ENCODE peak calls at places on chromosomes 6 and 20, in eight cellular contexts. U is OCI-LY7, V is left ventricle myocardium inferior, W is cardiac muscle cell, L is BE2C, X is ascending aorta, Q is psoas muscle, I is pancreas. P is an unnamed sample. For H3K36me3, the result is how much of the 10 kb centered on the place peaks cover.

GRCh38 chr20:38855356-38855755 is 49.9 kb downstream of the PPP1R16B start:
- DNase-seq in L (no peak), X (no peak), V (no peak), W (peak), I (no peak), Q (no peak), U (no peak), P (no peak)

GRCh38 chr6:73349311-73349710 is 4.8 kb downstream of the DPPA5 start:
- DNase-seq in X (no peak), L (no peak), W (no peak), I (no peak), V (no peak), Q (no peak), U (no peak), P (no peak)

GRCh38 chr6:134529921-134530320 is 212.0 kb upstream of the SGK1 start:
- DNase-seq in I (no peak), L (no peak), Q (no peak), W (peak), V (no peak), X (no peak), U (no peak), P (no peak)

GRCh38 chr20:63594043-63594561 is 20.1 kb upstream of the HELZ2 start:
- DNase-seq in U (no peak), W (peak), X (no peak), V (no peak), L (no peak), Q (no peak), I (no peak), P (no peak)

GRCh38 chr6:82364087-82365010 is 732 bp downstream of the TPBG start:
- DNase-seq in Q (peak), L (peak), I (peak), W (peak), V (peak), U (no peak), X (peak), P (peak)

GRCh38 chr6:110682460-110682853 is 132.8 kb downstream of the CDK19 start:
- DNase-seq in L (peak), W (peak), I (peak), U (peak), X (peak), V (no peak), Q (no peak), P (no peak)

GRCh38 chr6:91442342-91442741 is 855.5 kb upstream of the MAP3K7 start:
- DNase-seq in I (no peak), X (no peak), L (no peak), V (no peak), U (no peak), W (no peak), Q (no peak), P (no peak)

GRCh38 chr6:27867051-27867940 is 44.9 kb downstream of the OR2B2 start:
- DNase-seq in Q (peak), U (peak), W (peak), I (no peak), V (peak), X (peak), L (peak), P (peak)

GRCh38 chr20:4748847-4749246 is 27.1 kb downstream of the PRND start:
- DNase-seq in I (no peak), X (no peak), U (no peak), V (no peak), W (no peak), Q (no peak), L (no peak), P (no peak)

GRCh38 chr6:75094614-75095321 is 111.1 kb downstream of the COL12A1 start:
- DNase-seq in W (peak), X (no peak), I (no peak), U (no peak), Q (no peak), L (no peak), V (no peak), P (no peak)

GRCh38 chr6:10510592-10511367 is 10.4 kb upstream of the GCNT2 start:
- DNase-seq in V (peak), L (peak), W (peak), Q (peak), U (peak), X (peak), I (peak), P (peak)

GRCh38 chr6:1792989-1793388 is 183.3 kb downstream of the FOXC1 start:
- DNase-seq in V (no peak), L (peak), Q (no peak), I (peak), W (no peak), X (no peak), U (peak), P (peak)

GRCh38 chr6:16519265-16520242 is 241.7 kb downstream of the ATXN1 start:
- DNase-seq in W (peak), V (no peak), Q (no peak), I (peak), X (no peak), L (no peak), U (no peak), P (no peak)

GRCh38 chr20:50140339-50140859 is 13.1 kb downstream of the PEDS1 start:
- DNase-seq in U (no peak), W (no peak), X (no peak), L (no peak), V (no peak), I (no peak), Q (no peak), P (no peak)

GRCh38 chr20:50142812-50143211 is 10.7 kb downstream of the PEDS1 start:
- DNase-seq in Q (no peak), I (no peak), L (no peak), V (no peak), W (no peak), X (no peak), U (no peak), P (no peak)

GRCh38 chr20:50141811-50142561 is 11.5 kb downstream of the PEDS1 start:
- DNase-seq in L (no peak), X (no peak), V (no peak), Q (no peak), W (no peak), U (no peak), I (no peak), P (no peak)

GRCh38 chr20:50138479-50139393 is 14.8 kb downstream of the PEDS1 start:
- DNase-seq in L (no peak), I (no peak), X (no peak), Q (peak), V (no peak), U (no peak), W (no peak), P (no peak)

DNA sequence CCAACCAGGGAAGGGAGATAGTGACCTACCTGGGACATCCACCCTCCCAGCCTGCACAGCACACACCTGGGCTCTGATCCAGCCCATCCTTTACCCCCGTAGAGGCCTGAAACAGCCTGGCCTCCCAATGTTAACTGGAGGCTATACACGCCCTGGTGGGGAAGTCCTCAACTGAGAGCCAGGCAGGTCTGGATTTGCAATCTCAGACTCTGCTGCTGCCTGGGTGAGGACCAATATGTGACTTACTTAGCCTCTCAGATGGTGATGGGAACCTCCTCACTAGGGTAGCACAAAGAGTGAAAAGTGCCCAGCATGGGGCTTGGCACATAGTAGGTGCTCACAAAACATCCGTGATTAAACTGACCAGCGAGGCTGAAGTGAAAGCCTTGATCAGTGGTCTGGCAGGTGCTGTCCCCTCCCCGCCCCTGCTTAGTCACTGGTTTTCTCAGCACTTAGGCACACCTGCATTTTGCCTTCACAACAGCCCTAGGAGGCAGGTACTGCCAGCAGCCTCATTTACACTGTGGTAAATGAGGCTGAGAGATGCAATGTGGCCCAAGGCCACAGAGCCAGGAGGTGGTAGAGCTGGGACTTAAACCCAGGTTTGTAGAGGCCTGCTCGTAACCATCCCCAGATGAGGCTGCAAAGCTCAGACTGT is 12.4 kb downstream of the PEDS1 start:
- DNase-seq in V (no peak), U (no peak), I (no peak), X (no peak), Q (no peak), L (no peak), W (no peak), P (no peak)
- H3K36me3 ChIP-seq in V (under half), U (under half), I (under half), X (under half), Q (under half), L (under half), W (under half), P (under half)

GRCh38 chr6:109446541-109446940 is 6.0 kb downstream of the SMPD2 start:
- DNase-seq in I (no peak), U (no peak), V (no peak), L (no peak), W (no peak), Q (no peak), X (no peak), P (no peak)

GRCh38 chr6:109448615-109449014 is 7.0 kb downstream of the MICAL1 start:
- DNase-seq in I (no peak), V (no peak), W (no peak), U (no peak), Q (no peak), X (no peak), L (no peak), P (no peak)

GRCh38 chr6:109449064-109449788 is 6.3 kb downstream of the MICAL1 start:
- DNase-seq in I (no peak), U (no peak), Q (no peak), W (no peak), X (no peak), V (no peak), L (no peak), P (no peak)

GRCh38 chr6:109447087-109447486 is 6.6 kb downstream of the SMPD2 start:
- DNase-seq in L (no peak), X (no peak), V (no peak), I (no peak), Q (no peak), U (no peak), W (no peak), P (no peak)

DNA sequence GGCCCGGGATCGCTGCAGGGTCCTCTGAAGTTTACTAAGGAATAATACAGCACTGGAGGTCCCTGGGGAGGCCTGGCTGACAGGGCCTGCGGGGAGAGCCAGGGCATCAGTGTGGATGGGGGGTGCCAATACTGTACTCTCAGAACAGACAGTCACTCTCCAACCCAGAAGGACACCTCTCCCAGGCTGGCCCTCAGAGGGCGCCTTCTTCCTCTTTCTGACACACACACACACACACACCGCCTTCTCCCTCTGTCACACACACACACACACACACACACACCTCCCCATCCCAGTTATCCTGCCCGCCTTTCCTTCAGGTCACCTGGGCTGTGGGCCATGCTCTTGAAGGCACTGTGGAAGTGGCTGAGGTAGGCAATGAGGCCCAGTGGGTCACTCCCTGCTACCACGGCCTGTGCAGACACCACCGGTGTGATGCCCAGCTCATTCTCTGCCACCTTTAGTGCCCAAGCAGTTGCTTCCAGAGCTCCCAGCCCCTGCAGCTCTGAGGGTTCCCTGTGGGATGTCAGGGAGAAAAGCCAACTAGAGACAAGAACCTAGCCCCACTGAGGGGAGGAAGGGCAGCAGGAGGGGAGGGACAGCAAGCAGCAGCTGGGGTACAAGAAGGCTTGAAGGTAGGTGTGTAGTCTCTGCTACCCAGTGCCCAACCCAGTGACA is 7.5 kb downstream of the SMPD2 start:
- DNase-seq in V (no peak), L (peak), I (no peak), Q (no peak), X (peak), U (no peak), W (peak), P (no peak)
- H3K36me3 ChIP-seq in V (under half), L (under half), I (under half), Q (under half), X (half or more), U (half or more), W (under half), P (under half)

GRCh38 chr20:18537651-18538050 is 29.6 kb upstream of the SMIM26 start:
- DNase-seq in W (peak), I (no peak), X (no peak), Q (no peak), V (no peak), L (no peak), U (no peak), P (no peak)
- H3K36me3 ChIP-seq in W (under half), I (under half), X (half or more), Q (under half), V (half or more), L (under half), U (half or more), P (under half)

GRCh38 chr20:62162765-62163484 is 19.4 kb downstream of the SS18L1 start:
- DNase-seq in V (no peak), U (no peak), X (no peak), Q (no peak), I (no peak), L (no peak), W (no peak), P (no peak)

GRCh38 chr20:62160253-62160652 is 16.7 kb downstream of the SS18L1 start:
- DNase-seq in Q (no peak), U (no peak), I (no peak), V (no peak), W (no peak), X (no peak), L (no peak), P (no peak)

GRCh38 chr20:62160876-62161275 is 17.3 kb downstream of the SS18L1 start:
- DNase-seq in W (no peak), U (no peak), V (no peak), Q (no peak), I (no peak), X (no peak), L (no peak), P (no peak)

GRCh38 chr20:62159835-62160234 is 16.3 kb downstream of the SS18L1 start:
- DNase-seq in L (no peak), X (no peak), W (no peak), Q (no peak), V (no peak), U (no peak), I (no peak), P (no peak)

DNA sequence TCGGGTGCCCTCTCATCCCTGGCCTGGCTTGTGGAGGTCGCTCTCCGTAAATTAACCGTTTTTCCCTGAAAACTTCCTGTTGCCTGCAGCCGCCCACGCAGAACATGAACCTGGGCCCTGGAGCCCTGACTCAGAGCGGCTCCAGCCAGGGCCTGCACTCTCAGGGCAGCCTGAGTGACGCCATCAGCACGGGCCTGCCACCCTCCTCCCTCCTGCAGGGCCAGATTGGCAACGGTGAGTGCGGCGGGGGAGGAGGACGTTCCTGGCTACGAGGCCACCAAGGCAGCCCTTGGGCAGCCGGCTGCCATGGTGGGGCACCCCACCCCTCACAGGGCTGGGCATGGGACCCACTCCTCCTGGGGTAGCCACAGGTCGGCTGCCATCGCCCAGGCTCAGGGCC is 17.8 kb downstream of the SS18L1 start:
- DNase-seq in V (no peak), L (peak), I (no peak), X (no peak), U (no peak), Q (no peak), W (peak), P (no peak)
- H3K36me3 ChIP-seq in V (half or more), L (half or more), I (under half), X (half or more), U (under half), Q (under half), W (under half), P (under half)

GRCh38 chr6:52553158-52553557 is 23.7 kb downstream of the TRAM2 start:
- DNase-seq in X (peak), W (no peak), Q (no peak), U (no peak), I (no peak), L (no peak), V (no peak), P (no peak)
- H3K36me3 ChIP-seq in X (under half), W (under half), Q (under half), U (under half), I (under half), L (under half), V (under half), P (under half)

GRCh38 chr20:10658876-10659632 is 14.7 kb downstream of the JAG1 start:
- DNase-seq in Q (no peak), W (no peak), I (no peak), V (no peak), L (no peak), U (no peak), X (peak), P (no peak)
- H3K36me3 ChIP-seq in Q (under half), W (under half), I (under half), V (half or more), L (under half), U (under half), X (half or more), P (under half)

DNA sequence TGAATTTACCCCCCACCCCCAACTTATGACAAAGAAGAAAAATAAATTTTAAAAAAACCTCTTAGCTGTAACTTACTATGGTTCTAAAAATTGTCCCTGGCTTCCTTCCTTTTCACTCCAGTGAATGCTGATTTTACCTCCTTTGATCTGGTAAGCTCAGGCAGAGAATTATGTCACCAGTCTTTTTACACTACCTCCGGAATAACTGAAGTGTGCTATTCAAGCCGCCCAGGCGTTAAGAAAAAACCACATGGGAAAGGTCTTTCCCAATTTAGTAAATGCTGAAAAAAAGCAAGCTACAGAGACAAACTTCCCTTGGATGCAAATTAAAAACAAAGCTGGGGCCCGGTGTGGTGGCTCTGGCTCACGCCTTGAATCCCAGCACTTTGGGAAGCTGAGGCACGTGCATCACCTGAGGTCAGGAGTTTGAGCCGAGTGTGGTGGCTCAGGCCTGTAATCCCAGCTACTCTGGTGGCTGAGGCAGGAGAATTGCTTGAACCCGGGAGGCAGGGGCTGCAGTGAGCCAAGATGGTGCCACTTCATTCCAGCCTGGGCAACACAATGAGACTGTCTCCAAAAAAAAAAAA is 12.4 kb downstream of the SNX5 start:
- DNase-seq in W (no peak), I (no peak), V (no peak), Q (no peak), U (peak), X (no peak), L (no peak), P (no peak)
- H3K36me3 ChIP-seq in W (under half), I (under half), V (half or more), Q (under half), U (half or more), X (half or more), L (half or more), P (under half)

DNA sequence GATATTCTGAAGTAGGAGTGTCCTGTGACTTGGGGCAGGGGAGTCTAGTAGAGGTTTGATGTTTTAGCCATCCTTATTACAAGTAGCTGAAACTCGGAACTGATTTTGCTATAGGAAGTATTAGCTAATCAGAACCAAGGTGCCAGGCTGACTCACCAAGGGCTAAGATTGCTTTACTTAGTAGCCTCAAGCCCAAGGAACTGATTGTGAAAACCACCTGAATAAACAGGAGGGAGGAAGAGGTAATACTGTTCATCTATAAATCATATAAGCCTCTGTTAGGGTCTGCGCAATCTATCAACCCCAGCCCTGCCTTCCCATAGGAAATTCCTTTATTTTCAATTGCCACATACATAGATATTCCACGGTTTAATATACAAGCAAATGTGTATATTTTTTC is 54.4 kb downstream of the GNAS start:
- DNase-seq in U (peak), I (no peak), Q (no peak), X (peak), L (no peak), W (peak), V (no peak), P (no peak)
- H3K36me3 ChIP-seq in U (half or more), I (under half), Q (under half), X (half or more), L (half or more), W (half or more), V (half or more), P (under half)

DNA sequence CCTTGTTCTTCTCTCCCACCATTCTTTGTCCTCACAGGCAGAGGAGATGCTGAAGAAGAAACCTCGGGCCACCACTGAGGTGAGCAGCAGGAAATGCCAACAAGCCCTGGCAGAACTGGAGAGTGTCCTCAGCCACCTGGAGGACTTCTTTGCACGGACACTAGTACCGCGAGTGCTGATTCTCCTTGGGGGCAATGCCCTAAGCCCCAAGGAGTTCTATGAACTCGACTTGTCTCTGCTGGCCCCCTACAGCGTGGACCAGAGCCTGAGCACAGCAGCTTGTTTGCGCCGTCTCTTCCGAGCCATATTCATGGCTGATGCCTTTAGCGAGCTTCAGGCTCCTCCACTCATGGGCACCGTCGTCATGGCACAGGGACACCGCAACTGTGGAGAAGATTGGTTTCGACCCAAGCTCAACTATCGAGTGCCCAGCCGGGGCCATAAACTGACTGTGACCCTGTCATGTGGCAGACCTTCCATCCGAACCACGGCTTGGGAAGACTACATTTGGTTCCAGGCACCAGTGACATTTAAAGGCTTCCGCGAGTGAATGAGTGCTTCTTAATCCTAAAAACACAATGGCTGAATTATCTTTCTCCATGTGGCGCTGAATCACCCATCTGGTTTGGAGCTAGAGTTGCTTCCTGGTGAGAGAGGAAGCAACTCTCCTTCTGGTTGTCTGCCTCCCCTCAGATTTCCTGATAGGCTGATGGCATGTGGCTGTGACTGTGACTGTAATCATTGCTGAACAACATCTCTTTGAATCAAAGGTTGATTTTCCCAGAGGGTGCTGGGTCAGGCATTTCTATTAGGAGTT is 4.6 kb downstream of the MAD2L1BP start:
- DNase-seq in U (no peak), I (no peak), V (no peak), W (no peak), L (peak), Q (no peak), X (no peak), P (no peak)
- H3K36me3 ChIP-seq in U (half or more), I (under half), V (half or more), W (under half), L (half or more), Q (under half), X (under half), P (under half)